ENCODE peak calls at places on chromosomes 16 and 17, in seven cellular contexts. V, E, I, K, T, U and J are unnamed samples.

GRCh38 chr16:23486480-23486879 is 23.8 kb downstream of the GGA2 start:
- DNase-seq in V (no peak), E (no peak), I (no peak), K (no peak), T (no peak), U (no peak), J (no peak)

GRCh38 chr17:41540921-41541625 is 13.0 kb upstream of the KRT19 start:
- DNase-seq in V (no peak), E (no peak), I (no peak), K (peak; percentile 32), T (no peak), U (no peak), J (no peak)

GRCh38 chr16:69829338-69829737 is 67.2 kb downstream of the WWP2 start:
- DNase-seq in V (no peak), E (no peak), I (no peak), K (no peak), T (no peak), U (no peak), J (no peak)

GRCh38 chr17:40510328-40510648 is 8.9 kb upstream of the TNS4 start:
- DNase-seq in V (no peak), E (no peak), I (no peak), K (peak; percentile 68), T (peak; percentile 85), U (no peak), J (peak; percentile 90)

GRCh38 chr17:915416-916201 is 64.0 kb downstream of the NXN start:
- DNase-seq in V (peak; percentile 92), E (no peak), I (no peak), K (no peak), T (no peak), U (no peak), J (peak; percentile 42)

GRCh38 chr17:72943826-72944689 is 148.4 kb downstream of the SLC39A11 start:
- DNase-seq in V (no peak), E (no peak), I (no peak), K (no peak), T (no peak), U (no peak), J (no peak)

GRCh38 chr17:28228109-28228840 is 90.7 kb upstream of the TMEM97 start:
- DNase-seq in V (peak; percentile 13), E (no peak), I (no peak), K (no peak), T (no peak), U (no peak), J (no peak)

GRCh38 chr17:5784791-5785190 is 200.5 kb upstream of the NLRP1 start:
- DNase-seq in V (no peak), E (no peak), I (no peak), K (no peak), T (no peak), U (no peak), J (no peak)

GRCh38 chr16:68272501-68273209 is 8.3 kb downstream of the SLC7A6 start:
- DNase-seq in V (no peak), E (no peak), I (no peak), K (no peak), T (no peak), U (no peak), J (no peak)

GRCh38 chr17:38469875-38470274 is 41.6 kb downstream of the ARHGAP23 start:
- DNase-seq in V (peak; percentile 70), E (no peak), I (no peak), K (peak; percentile 72), T (no peak), U (peak; percentile 70), J (peak; percentile 69)

GRCh38 chr16:71263581-71263980 is 25.6 kb downstream of the CMTR2 start:
- DNase-seq in V (no peak), E (no peak), I (no peak), K (no peak), T (no peak), U (no peak), J (no peak)

GRCh38 chr17:50944054-50944901 is 78.1 kb upstream of the TOB1 start:
- DNase-seq in V (peak; percentile 29), E (no peak), I (no peak), K (peak; percentile 19), T (no peak), U (peak; percentile 36), J (peak; percentile 60)

GRCh38 chr16:84079664-84080063 is 37.1 kb upstream of the SLC38A8 start:
- DNase-seq in V (no peak), E (no peak), I (no peak), K (no peak), T (no peak), U (no peak), J (no peak)

GRCh38 chr17:78409191-78409621 is 30.8 kb downstream of the PGS1 start:
- DNase-seq in V (no peak), E (no peak), I (no peak), K (no peak), T (no peak), U (no peak), J (no peak)

GRCh38 chr17:35449371-35449931 is 885 bp upstream of the SLFN13 start:
- DNase-seq in V (no peak), E (no peak), I (no peak), K (no peak), T (no peak), U (peak; percentile 40), J (peak; percentile 23)

DNA sequence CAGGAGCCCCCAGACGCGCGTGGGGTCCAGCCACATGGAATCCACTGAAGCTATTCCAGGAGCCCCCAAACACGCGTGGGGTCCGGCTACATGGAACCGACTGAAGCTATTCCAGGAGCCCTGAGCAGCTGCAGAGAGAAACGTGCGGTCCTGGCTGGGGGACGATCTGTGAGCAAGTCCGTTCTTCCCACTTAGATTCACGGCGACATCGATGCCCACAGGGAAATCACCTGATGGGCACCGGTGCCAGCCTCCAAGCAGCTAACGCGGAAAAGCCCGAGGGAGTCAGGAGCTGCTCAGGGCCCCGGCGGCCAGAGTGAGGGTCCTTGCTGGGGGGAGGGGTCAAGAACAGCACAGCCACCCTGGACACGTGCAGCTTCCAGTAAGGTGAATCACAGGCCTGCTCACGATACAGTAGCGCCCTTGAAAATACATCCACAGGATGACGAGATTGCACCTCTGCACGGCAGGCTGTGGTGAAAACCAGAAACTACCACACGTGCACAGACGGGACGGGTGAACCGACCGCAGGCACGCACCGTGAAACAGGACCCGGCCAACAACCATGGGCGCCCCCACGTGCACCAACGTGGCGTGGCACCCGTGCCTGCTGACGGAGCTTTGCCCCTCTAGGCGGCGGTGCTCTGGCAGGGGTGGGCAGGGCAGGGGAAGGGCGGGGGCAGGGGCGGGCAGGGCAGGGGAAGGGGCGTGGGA is 77.7 kb upstream of the GNG13 start:
- DNase-seq in V (no peak), E (no peak), I (no peak), K (peak; percentile 35), T (peak; percentile 44), U (no peak), J (no peak)
- TF ChIP-seq CTCF in V (no peak), E (no peak), I (no peak), K (peak; percentile 34), T (peak; percentile 88), U (no peak), J (no peak)

GRCh38 chr17:43780135-43780534 is at the start of gene CFAP97D1:
- DNase-seq in V (no peak), E (no peak), I (no peak), K (no peak), T (no peak), U (no peak), J (no peak)

GRCh38 chr17:43782903-43783462 is 2.7 kb downstream of the CFAP97D1 start:
- DNase-seq in V (no peak), E (no peak), I (no peak), K (no peak), T (no peak), U (no peak), J (no peak)

GRCh38 chr17:43779145-43780125 is 658 bp upstream of the DUSP3 start:
- DNase-seq in V (peak; percentile 34), E (no peak), I (no peak), K (peak; percentile 25), T (peak; percentile 34), U (no peak), J (no peak)

GRCh38 chr17:43774304-43775250 is 4.2 kb downstream of the DUSP3 start:
- DNase-seq in V (no peak), E (no peak), I (no peak), K (no peak), T (no peak), U (no peak), J (no peak)

GRCh38 chr17:43778337-43779144 is at the start of gene DUSP3:
- DNase-seq in V (peak; percentile 94), E (peak; percentile 81), I (peak; percentile 60), K (peak; percentile 91), T (peak; percentile 81), U (peak; percentile 92), J (peak; percentile 96)
- H3K4me3 ChIP-seq in V (peak within 1 kb of the TSS; percentile 83), E (peak within 1 kb of the TSS; percentile 86), I (peak within 1 kb of the TSS; percentile 76), K (peak within 1 kb of the TSS; percentile 67), T (peak within 1 kb of the TSS; percentile 81), U (peak within 1 kb of the TSS; percentile 78), J (peak within 1 kb of the TSS; percentile 93)

DNA sequence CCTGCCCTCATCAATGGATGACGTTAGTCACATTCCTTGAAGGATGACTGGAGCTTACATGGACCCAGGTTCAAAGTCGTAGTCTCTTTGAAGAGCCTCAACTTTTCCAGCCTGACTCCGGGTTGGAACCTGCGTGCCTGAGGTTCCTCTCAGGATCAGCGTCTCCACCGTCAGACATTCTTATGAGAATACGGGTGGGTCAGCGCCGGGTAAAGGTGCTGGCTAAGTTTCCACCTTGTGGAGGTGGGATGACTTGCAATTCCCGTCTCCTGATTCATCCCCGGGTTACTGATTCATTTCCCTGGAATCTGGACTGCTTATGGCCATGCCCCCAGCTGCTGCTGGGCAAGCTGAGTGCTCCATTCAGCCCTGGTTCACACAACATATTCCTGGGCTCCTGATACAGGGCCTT is 38.9 kb upstream of the CMIP start:
- DNase-seq in V (peak; percentile 92), E (peak; percentile 74), I (peak; percentile 52), K (peak; percentile 92), T (peak; percentile 99), U (peak; percentile 67), J (peak; percentile 93)
- TF ChIP-seq CTCF in V (peak; percentile 22), E (peak; percentile 34), I (peak; percentile 8), K (peak; percentile 5), T (no peak), U (no peak), J (peak; percentile 31)

GRCh38 chr16:1154887-1155331 is 2.0 kb downstream of the CACNA1H start:
- DNase-seq in V (no peak), E (no peak), I (no peak), K (peak; percentile 41), T (no peak), U (no peak), J (no peak)
- H3K4me3 ChIP-seq in V (no peak overlapping the region), E (no peak overlapping the region), I (no peak overlapping the region), K (no peak overlapping the region), T (no peak overlapping the region), U (no peak overlapping the region), J (peak overlapping the region; percentile 14)

DNA sequence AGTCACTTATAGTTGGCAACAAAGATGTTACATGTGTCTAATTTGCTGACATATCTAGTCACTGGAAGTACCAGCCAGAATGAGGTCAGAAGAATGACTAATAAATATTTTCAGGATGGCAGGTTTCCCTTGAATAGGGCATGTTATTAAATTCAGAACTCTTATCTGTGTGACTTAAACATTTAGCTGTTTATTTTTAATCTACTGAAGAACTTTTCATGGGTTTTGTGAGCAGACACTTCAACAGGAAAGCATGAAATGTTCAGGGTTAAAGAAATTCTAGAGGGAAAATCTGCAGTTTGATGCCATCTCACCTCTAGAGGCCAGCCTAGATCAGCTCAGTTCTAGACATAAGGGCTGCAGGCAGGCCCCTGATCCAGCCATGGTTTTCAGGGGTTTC is 13.2 kb downstream of the JPT2 start:
- DNase-seq in V (peak; percentile 27), E (no peak), I (no peak), K (peak; percentile 59), T (no peak), U (peak; percentile 32), J (peak; percentile 58)
- TF ChIP-seq CTCF in V (peak; percentile 36), E (peak; percentile 33), I (peak; percentile 42), K (peak; percentile 36), T (peak; percentile 9), U (peak; percentile 28), J (peak; percentile 61)